ENCODE peak calls at places on chromosomes 5 and 9, in nine cellular contexts. I is neural progenitor cell; E is right lobe of liver; Z is CD4-positive, CD25-positive, alpha-beta regulatory T cell; Q is lower lobe of right lung; Y is PC-3; X is psoas muscle; G is Peyer's patch; O is fibroblast of lung. J is an unnamed sample. For H3K4me1, the result is how much of the 10 kb centered on the place peaks cover.

GRCh38 chr5:165457854-165458481 is 1952.5 kb downstream of the MAT2B start:
- DNase-seq in I (peak), E (no peak), Z (no peak), Q (no peak), Y (peak), X (no peak), G (no peak), O (peak), J (no peak)

GRCh38 chr5:111953351-111954127 is 196.5 kb upstream of the NREP start:
- DNase-seq in I (no peak), E (no peak), Z (no peak), Q (no peak), Y (no peak), X (no peak), G (no peak), O (peak), J (no peak)

GRCh38 chr5:172786736-172787462 is 15.9 kb upstream of the DUSP1 start:
- DNase-seq in I (no peak), E (peak), Z (no peak), Q (peak), Y (no peak), X (no peak), G (no peak), O (no peak), J (no peak)

GRCh38 chr9:126906086-126906485 is 8.5 kb upstream of the RALGPS1 start:
- DNase-seq in I (no peak), E (no peak), Z (no peak), Q (no peak), Y (no peak), X (no peak), G (no peak), O (no peak), J (no peak)

GRCh38 chr9:34984049-34984448 is 5.5 kb upstream of the DNAJB5 start:
- DNase-seq in I (peak), E (no peak), Z (no peak), Q (no peak), Y (peak), X (no peak), G (no peak), O (peak), J (no peak)

GRCh38 chr5:136330353-136330913 is 34.9 kb downstream of the TRPC7 start:
- DNase-seq in I (no peak), E (no peak), Z (no peak), Q (no peak), Y (no peak), X (no peak), G (no peak), O (no peak), J (no peak)

GRCh38 chr5:152532714-152533113 is 127.6 kb upstream of the NMUR2 start:
- DNase-seq in I (peak), E (no peak), Z (peak), Q (no peak), Y (peak), X (no peak), G (no peak), O (peak), J (no peak)

GRCh38 chr5:105685884-105686283 is 1984.9 kb downstream of the EFNA5 start:
- DNase-seq in I (no peak), E (no peak), Z (no peak), Q (no peak), Y (no peak), X (no peak), G (no peak), O (no peak), J (no peak)

GRCh38 chr9:14251146-14252071 is 62.5 kb downstream of the NFIB start:
- DNase-seq in I (peak), E (peak), Z (no peak), Q (peak), Y (peak), X (peak), G (peak), O (peak), J (peak)

GRCh38 chr9:88396836-88397577 is 8.8 kb downstream of the SPIN1 start:
- DNase-seq in I (no peak), E (no peak), Z (no peak), Q (no peak), Y (no peak), X (no peak), G (no peak), O (peak), J (no peak)

GRCh38 chr5:153831976-153832375 is 206.7 kb downstream of the FAM114A2 start:
- DNase-seq in I (peak), E (no peak), Z (peak), Q (no peak), Y (peak), X (no peak), G (no peak), O (peak), J (no peak)

GRCh38 chr5:121366515-121366914 is 485.2 kb upstream of the FTMT start:
- DNase-seq in I (no peak), E (no peak), Z (no peak), Q (no peak), Y (peak), X (no peak), G (no peak), O (peak), J (no peak)

GRCh38 chr5:180209137-180209581 is at the start of gene RASGEF1C:
- DNase-seq in I (peak), E (peak), Z (peak), Q (peak), Y (peak), X (peak), G (peak), O (peak), J (peak)

GRCh38 chr9:125341566-125341965 is 79.9 kb downstream of the GAPVD1 start:
- DNase-seq in I (no peak), E (no peak), Z (no peak), Q (no peak), Y (peak), X (no peak), G (no peak), O (no peak), J (no peak)

GRCh38 chr9:78132688-78133033 is 101.0 kb upstream of the GNAQ start:
- DNase-seq in I (no peak), E (no peak), Z (peak), Q (no peak), Y (no peak), X (no peak), G (no peak), O (peak), J (no peak)

GRCh38 chr5:160287378-160288051 is 24.8 kb downstream of the CCNJL start:
- DNase-seq in I (peak), E (peak), Z (no peak), Q (peak), Y (no peak), X (peak), G (peak), O (no peak), J (peak)

GRCh38 chr5:90134892-90135291 is 274.7 kb downstream of the CETN3 start:
- DNase-seq in I (no peak), E (peak), Z (no peak), Q (peak), Y (peak), X (peak), G (no peak), O (peak), J (peak)

GRCh38 chr5:34656700-34657549 is 797 bp downstream of the RAI14 start:
- DNase-seq in I (peak), E (peak), Z (no peak), Q (peak), Y (peak), X (peak), G (peak), O (no peak), J (peak)

GRCh38 chr5:176687881-176688280 is 40.6 kb downstream of the TSPAN17 start:
- DNase-seq in I (peak), E (no peak), Z (no peak), Q (no peak), Y (no peak), X (no peak), G (no peak), O (no peak), J (no peak)

GRCh38 chr9:114327749-114328148 is 1.9 kb upstream of the ORM2 start:
- DNase-seq in I (peak), E (peak), Z (no peak), Q (no peak), Y (no peak), X (no peak), G (no peak), O (no peak), J (no peak)

GRCh38 chr5:160726721-160727120 is 125.3 kb downstream of the ATP10B start:
- DNase-seq in I (no peak), E (no peak), Z (no peak), Q (no peak), Y (no peak), X (no peak), G (no peak), O (no peak), J (no peak)

DNA sequence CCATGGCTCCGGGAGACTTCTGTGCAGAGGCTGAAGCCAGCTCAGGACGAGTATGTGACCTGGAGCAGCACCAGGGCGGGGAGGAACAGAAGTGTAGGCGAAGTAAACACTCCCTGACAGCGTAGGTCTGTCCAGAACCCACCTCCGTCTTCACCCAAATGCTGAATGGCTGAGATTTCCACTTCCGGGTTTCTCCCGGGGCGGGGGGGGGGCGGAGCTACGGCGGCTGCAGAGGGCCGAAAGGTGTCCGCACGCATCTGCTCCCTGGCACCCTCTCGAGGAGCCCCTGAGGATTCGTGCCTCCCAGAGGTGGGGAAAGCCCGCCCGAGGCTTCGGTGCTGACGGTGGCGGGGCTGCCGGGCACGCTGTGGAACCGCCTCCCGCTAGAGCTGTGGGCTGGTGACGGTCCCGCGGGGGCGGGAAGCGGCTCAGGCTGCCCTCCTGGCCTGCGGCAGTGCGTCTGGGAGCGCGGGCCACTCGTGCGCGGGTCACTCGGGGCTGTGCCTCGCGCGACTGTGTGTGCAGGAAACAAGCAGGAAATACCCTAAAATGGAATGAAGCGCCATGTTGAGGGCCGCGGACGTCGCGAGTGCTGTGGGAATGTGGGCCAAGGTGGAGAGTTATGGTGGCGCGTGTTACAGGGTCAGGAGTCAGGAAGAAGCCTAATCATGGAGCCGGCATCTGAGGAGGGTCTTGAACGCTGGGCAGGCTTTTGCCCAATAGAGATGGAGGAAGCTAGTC is 1425.4 kb downstream of the FOXD4L5 start:
- DNase-seq in I (no peak), E (peak), Z (peak), Q (peak), Y (no peak), X (peak), G (peak), O (peak), J (peak)
- H3K27ac ChIP-seq in I (no peak), E (peak), Z (no peak), Q (peak), Y (no peak), X (no peak), G (no peak), O (no peak), J (peak)

DNA sequence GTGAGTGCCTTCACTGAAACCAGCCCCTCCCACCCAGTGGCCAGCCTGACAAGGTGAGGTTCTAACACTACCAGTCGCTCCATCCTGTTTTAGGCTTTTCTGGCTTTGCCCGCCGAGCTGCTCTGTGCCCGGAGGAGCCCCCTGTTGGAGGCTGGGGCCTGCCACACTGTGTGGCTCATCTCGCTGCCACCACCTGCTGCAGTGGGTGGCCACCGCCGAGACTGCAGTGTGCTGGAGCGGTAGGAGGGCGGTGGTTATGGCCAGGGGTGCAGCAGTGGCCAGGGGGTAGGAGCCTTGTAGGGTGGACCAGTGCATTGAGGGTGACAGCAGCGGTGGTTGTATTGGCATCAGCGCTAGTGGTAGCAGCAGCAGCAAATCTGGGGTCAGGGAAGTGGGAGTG is 74.7 kb upstream of the PCAT7 start:
- DNase-seq in I (no peak), E (no peak), Z (no peak), Q (no peak), Y (no peak), X (no peak), G (no peak), O (no peak), J (no peak)
- H3K4me1 ChIP-seq in I (under half), E (under half), Z (under half), Q (under half), Y (under half), X (under half), G (under half), O (under half), J (under half)

GRCh38 chr9:132632426-132632825 is 37.4 kb downstream of the DDX31 start:
- DNase-seq in I (no peak), E (no peak), Z (no peak), Q (no peak), Y (peak), X (no peak), G (no peak), O (no peak), J (no peak)
- H3K4me3 ChIP-seq in I (no peak), E (no peak), Z (no peak), Q (no peak), Y (no peak), X (no peak), G (no peak), O (no peak), J (no peak)

GRCh38 chr5:178279026-178279722 is 46.6 kb upstream of the PHYKPL start:
- DNase-seq in I (no peak), E (no peak), Z (no peak), Q (peak), Y (no peak), X (no peak), G (peak), O (no peak), J (no peak)

GRCh38 chr5:178281321-178281720 is 48.7 kb upstream of the PHYKPL start:
- DNase-seq in I (no peak), E (no peak), Z (no peak), Q (peak), Y (no peak), X (no peak), G (peak), O (no peak), J (no peak)

GRCh38 chr5:178282391-178282790 is 49.8 kb upstream of the PHYKPL start:
- DNase-seq in I (no peak), E (no peak), Z (no peak), Q (peak), Y (no peak), X (no peak), G (peak), O (no peak), J (no peak)

GRCh38 chr5:178279723-178280438 is 47.3 kb upstream of the PHYKPL start:
- DNase-seq in I (peak), E (peak), Z (peak), Q (peak), Y (peak), X (peak), G (peak), O (peak), J (peak)

GRCh38 chr5:178280631-178281030 is 48.0 kb upstream of the PHYKPL start:
- DNase-seq in I (no peak), E (no peak), Z (no peak), Q (peak), Y (no peak), X (no peak), G (peak), O (no peak), J (no peak)
- H3K27ac ChIP-seq in I (no peak), E (no peak), Z (no peak), Q (no peak), Y (no peak), X (no peak), G (no peak), O (no peak), J (no peak)

DNA sequence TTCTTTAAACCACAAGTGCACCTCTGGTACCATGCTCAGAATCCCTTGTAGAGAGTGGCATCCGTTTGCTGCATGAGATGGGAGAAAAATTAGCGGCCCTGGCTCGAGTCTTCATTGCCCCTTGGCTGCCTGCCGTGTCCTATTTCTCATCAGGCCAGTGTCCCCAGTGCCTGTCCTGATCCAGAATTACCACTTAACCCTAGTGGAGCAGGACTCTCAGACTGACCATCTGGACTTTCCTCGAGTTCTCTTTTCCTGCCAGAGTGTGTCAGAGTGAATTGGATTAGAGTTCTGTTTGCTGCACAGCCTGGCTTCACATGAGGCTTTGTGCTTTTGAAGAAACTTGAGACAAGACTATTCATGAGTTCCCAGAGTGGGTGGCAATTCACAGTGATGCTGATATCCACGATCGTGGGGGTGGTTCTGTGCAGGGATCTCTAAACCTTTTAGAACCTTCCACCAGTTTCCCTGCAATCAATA is 92.6 kb downstream of the C9orf152 start:
- DNase-seq in I (no peak), E (no peak), Z (no peak), Q (no peak), Y (no peak), X (peak), G (no peak), O (peak), J (peak)
- H3K4me1 ChIP-seq in I (under half), E (under half), Z (under half), Q (under half), Y (under half), X (under half), G (under half), O (under half), J (half or more)

DNA sequence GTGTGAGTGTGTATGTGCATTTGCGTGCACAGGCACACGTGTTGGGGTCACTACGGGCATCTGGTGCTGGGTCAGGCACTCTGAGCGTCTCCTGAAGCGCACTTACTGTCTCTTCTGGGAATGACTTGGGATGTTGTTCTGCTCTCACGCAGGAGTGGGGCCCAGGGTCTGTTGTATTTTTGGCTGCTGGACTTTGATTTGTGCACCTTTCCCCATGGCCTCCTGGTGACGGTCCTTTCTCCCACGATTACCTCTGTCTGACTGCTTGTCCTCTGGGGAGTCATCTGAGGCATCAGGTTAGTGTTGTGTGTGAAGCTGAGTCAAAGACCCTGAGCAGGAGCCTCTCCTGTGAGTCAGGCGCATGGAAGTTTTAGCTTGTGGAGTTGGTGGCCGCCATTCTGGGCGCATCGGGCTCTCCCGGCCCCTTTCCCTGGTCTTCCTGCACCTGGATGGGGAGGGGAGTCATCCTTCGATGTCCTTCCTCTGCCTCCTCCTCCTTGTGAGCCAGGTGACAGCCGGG is 62.1 kb downstream of the RXRA start:
- DNase-seq in I (no peak), E (no peak), Z (no peak), Q (no peak), Y (no peak), X (no peak), G (no peak), O (no peak), J (no peak)
- H3K4me3 ChIP-seq in I (no peak), E (no peak), Z (no peak), Q (no peak), Y (no peak), X (no peak), G (no peak), O (no peak), J (no peak)

GRCh38 chr5:109740329-109740728 is 50.6 kb downstream of the MAN2A1 start:
- DNase-seq in I (peak), E (no peak), Z (no peak), Q (no peak), Y (peak), X (no peak), G (no peak), O (no peak), J (no peak)

GRCh38 chr5:109741390-109741789 is 51.7 kb downstream of the MAN2A1 start:
- DNase-seq in I (peak), E (no peak), Z (no peak), Q (no peak), Y (no peak), X (no peak), G (no peak), O (no peak), J (no peak)

GRCh38 chr5:109743041-109743531 is 53.4 kb downstream of the MAN2A1 start:
- DNase-seq in I (no peak), E (no peak), Z (no peak), Q (no peak), Y (no peak), X (no peak), G (no peak), O (no peak), J (no peak)

GRCh38 chr5:109744261-109744660 is 54.5 kb downstream of the MAN2A1 start:
- DNase-seq in I (no peak), E (no peak), Z (no peak), Q (no peak), Y (no peak), X (no peak), G (no peak), O (no peak), J (no peak)

GRCh38 chr5:109743770-109744212 is 54.1 kb downstream of the MAN2A1 start:
- DNase-seq in I (peak), E (no peak), Z (no peak), Q (no peak), Y (peak), X (no peak), G (no peak), O (peak), J (no peak)
- H3K27ac ChIP-seq in I (no peak), E (peak), Z (no peak), Q (peak), Y (peak), X (peak), G (no peak), O (peak), J (peak)

GRCh38 chr9:99607852-99608448 is 213.7 kb upstream of the NR4A3 start:
- DNase-seq in I (no peak), E (no peak), Z (no peak), Q (no peak), Y (no peak), X (no peak), G (no peak), O (peak), J (no peak)

GRCh38 chr9:99602854-99603253 is 218.8 kb upstream of the NR4A3 start:
- DNase-seq in I (no peak), E (no peak), Z (no peak), Q (no peak), Y (no peak), X (no peak), G (no peak), O (no peak), J (no peak)

GRCh38 chr9:99605016-99605743 is 216.5 kb upstream of the NR4A3 start:
- DNase-seq in I (no peak), E (no peak), Z (no peak), Q (no peak), Y (no peak), X (no peak), G (no peak), O (no peak), J (no peak)

GRCh38 chr9:99601506-99601905 is 220.2 kb upstream of the NR4A3 start:
- DNase-seq in I (no peak), E (no peak), Z (no peak), Q (no peak), Y (no peak), X (no peak), G (no peak), O (peak), J (no peak)

DNA sequence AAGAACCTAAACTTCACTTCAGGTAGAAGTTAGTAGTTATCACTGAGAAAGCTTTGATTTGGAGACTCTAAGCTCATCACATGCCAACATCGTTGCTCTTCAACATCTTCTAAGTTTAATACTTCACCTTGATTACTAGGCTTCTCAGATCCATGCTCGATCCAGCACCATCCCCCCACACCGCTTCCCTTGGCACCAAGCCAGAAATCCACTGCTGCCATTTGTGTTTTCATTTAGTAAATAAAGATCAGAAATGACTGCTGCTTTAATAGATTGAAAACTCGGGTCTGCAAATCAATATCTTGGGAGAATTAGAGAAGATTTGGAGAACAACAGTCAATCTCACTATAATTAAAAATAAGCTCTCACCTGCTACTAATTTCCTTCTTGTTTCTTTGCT is 214.7 kb upstream of the NR4A3 start:
- DNase-seq in I (no peak), E (no peak), Z (no peak), Q (no peak), Y (no peak), X (no peak), G (no peak), O (no peak), J (no peak)
- H3K4me1 ChIP-seq in I (under half), E (under half), Z (under half), Q (under half), Y (under half), X (under half), G (under half), O (under half), J (under half)